ENCODE peak calls at places on chromosome 17, in five cellular contexts. Y is foreskin fibroblast, X is transverse colon, V is HL-60, M is AG04450. J is an unnamed sample.

GRCh38 chr17:58822148-58823050 is 66.7 kb downstream of the PPM1E start:
- DNase-seq in Y (no peak), M (no peak), X (no peak), V (no peak), J (no peak)

GRCh38 chr17:51947160-51947559 is 211.4 kb downstream of the CA10 start:
- DNase-seq in M (no peak), V (no peak), Y (no peak), X (peak; percentile 14), J (no peak)

GRCh38 chr17:83194189-83194565 is 114.8 kb downstream of the METRNL start:
- DNase-seq in M (no peak), Y (no peak), V (no peak), X (peak; percentile 7), J (peak; percentile 2)

GRCh38 chr17:56890390-56890789 is 23.5 kb downstream of the TRIM25 start:
- DNase-seq in X (no peak), Y (no peak), V (no peak), M (no peak), J (no peak)

GRCh38 chr17:30021708-30022317 is 80.4 kb downstream of the EFCAB5 start:
- DNase-seq in Y (peak; percentile 24), X (no peak), V (peak; percentile 51), M (peak; percentile 13), J (peak; percentile 19)

GRCh38 chr17:71902931-71903506 is 217.8 kb upstream of the SOX9 start:
- DNase-seq in V (no peak), M (no peak), Y (no peak), X (no peak), J (no peak)

GRCh38 chr17:34464812-34465211 is 101.8 kb upstream of the CCL1 start:
- DNase-seq in V (no peak), M (no peak), Y (no peak), X (no peak), J (no peak)

GRCh38 chr17:76569607-76570279 is 15.9 kb downstream of the ST6GALNAC2 start:
- DNase-seq in Y (no peak), V (no peak), M (no peak), X (no peak), J (peak; percentile 97)

GRCh38 chr17:20170085-20170484 is 160.9 kb downstream of the SPECC1 start:
- DNase-seq in Y (no peak), X (no peak), V (no peak), M (no peak), J (no peak)

GRCh38 chr17:32998893-32999240 is 7.2 kb downstream of the SPACA3 start:
- DNase-seq in M (no peak), X (no peak), V (no peak), Y (peak; percentile 69), J (no peak)

GRCh38 chr17:41728056-41728455 is 6.4 kb downstream of the HAP1 start:
- DNase-seq in Y (no peak), X (no peak), M (no peak), V (no peak), J (no peak)

GRCh38 chr17:20775331-20775730 is 195.8 kb downstream of the CDRT15L2 start:
- DNase-seq in Y (no peak), V (no peak), M (no peak), X (no peak), J (no peak)

GRCh38 chr17:39704821-39705551 is 5.1 kb downstream of the ERBB2 start:
- DNase-seq in M (no peak), X (no peak), Y (no peak), V (no peak), J (peak; percentile 35)

GRCh38 chr17:40017422-40018080 is 2.3 kb downstream of the CSF3 start:
- DNase-seq in V (no peak), X (no peak), M (no peak), Y (no peak), J (no peak)

GRCh38 chr17:27276653-27277156 is 17.2 kb upstream of the WSB1 start:
- DNase-seq in X (no peak), M (peak; percentile 48), V (no peak), Y (no peak), J (no peak)

GRCh38 chr17:36036240-36036639 is 18.5 kb upstream of the CCL23 start:
- DNase-seq in Y (no peak), X (no peak), V (peak; percentile 81), M (no peak), J (no peak)

GRCh38 chr17:67322039-67322787 is 44.2 kb downstream of the PSMD12 start:
- DNase-seq in Y (no peak), V (no peak), M (no peak), X (no peak), J (no peak)

GRCh38 chr17:11363575-11363974 is 122.6 kb downstream of the SHISA6 start:
- DNase-seq in M (no peak), X (no peak), V (no peak), Y (no peak), J (no peak)

GRCh38 chr17:82237083-82237745 is 8.4 kb downstream of the SLC16A3 start:
- DNase-seq in Y (no peak), X (no peak), M (no peak), V (peak; percentile 75), J (peak; percentile 81)

GRCh38 chr17:65292430-65292829 is 155.3 kb downstream of the RGS9 start:
- DNase-seq in X (no peak), Y (no peak), V (no peak), M (no peak), J (no peak)

GRCh38 chr17:37041931-37042330 is 93.2 kb downstream of the AATF start:
- DNase-seq in M (no peak), X (no peak), Y (no peak), V (no peak), J (no peak)

GRCh38 chr17:37047631-37048104 is 98.9 kb downstream of the AATF start:
- DNase-seq in M (peak; percentile 57), Y (peak; percentile 74), X (peak; percentile 75), V (peak; percentile 76), J (peak; percentile 81)

GRCh38 chr17:37043201-37043600 is 94.4 kb downstream of the AATF start:
- DNase-seq in M (no peak), X (no peak), Y (no peak), V (no peak), J (no peak)

GRCh38 chr17:37048806-37049205 is 100.1 kb downstream of the AATF start:
- DNase-seq in Y (no peak), M (no peak), X (no peak), V (no peak), J (no peak)

GRCh38 chr17:37045271-37045946 is 96.7 kb downstream of the AATF start:
- DNase-seq in X (no peak), V (peak; percentile 37), Y (no peak), M (no peak), J (no peak)
- H3K4me3 ChIP-seq in X (no peak overlapping the region), V (no peak overlapping the region), Y (no peak overlapping the region), M (no peak overlapping the region), J (no peak overlapping the region)

DNA sequence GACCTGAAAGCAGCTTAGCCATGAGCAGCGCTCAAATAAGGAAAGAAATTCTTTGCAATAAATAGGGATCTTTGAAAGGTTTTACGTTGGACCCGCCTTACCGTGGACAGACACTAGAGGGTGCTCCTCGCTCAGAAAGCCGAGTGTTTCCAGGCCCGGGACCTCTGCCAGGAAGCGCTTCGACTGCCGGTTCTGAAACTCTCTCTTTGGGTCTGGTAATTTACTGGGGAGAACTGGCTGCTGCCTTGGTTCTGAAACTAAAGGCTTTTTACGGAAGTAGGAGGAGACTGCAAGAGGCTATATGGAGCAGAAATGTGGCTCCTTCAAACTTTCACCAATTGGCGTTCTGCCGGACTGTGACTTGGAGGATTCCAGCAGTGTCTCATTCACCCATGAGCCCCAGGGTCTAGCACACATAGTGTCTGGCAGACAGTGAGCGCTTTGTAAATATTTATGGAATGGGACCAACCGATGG is 45.6 kb upstream of the HOXB9 start:
- DNase-seq in V (peak; percentile 33), Y (peak; percentile 53), X (peak; percentile 87), M (peak; percentile 32), J (peak; percentile 86)
- H3K4me3 ChIP-seq in V (peak overlapping the region; percentile 15), Y (peak overlapping the region; percentile 44), X (no peak overlapping the region), M (peak overlapping the region; percentile 58), J (no peak overlapping the region)

DNA sequence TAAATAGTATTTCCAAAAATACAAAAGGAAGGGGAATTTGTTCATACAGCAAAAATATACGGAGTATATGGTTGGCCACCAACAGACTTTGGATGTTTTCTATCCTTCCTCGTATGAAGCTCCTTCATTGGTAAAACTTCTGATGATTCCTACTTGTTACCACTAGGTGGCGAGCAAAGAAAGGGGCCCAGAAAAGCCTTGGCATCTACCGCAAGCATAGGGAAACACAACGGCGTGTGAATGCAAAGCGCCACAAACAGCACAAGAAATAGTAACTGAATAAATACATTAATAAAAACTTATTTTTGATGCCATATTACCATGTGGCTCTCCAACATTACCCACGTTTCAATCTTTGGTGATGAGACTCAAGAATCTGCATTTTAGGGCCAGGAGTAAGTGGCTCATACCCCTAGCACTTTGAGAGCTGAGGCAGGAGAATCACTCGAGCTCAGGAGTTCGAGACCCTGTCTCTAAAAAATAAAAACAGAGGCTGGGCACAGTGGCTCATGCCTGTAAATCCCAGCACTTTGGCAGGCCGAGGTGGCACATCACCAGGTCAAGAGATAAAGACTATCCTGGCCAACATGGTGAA is 34.5 kb downstream of the YWHAE start:
- DNase-seq in Y (peak; percentile 68), V (peak; percentile 59), M (peak; percentile 72), X (peak; percentile 63), J (peak; percentile 57)
- H3K4me3 ChIP-seq in Y (no peak overlapping the region), V (no peak overlapping the region), M (no peak overlapping the region), X (no peak overlapping the region), J (no peak overlapping the region)

GRCh38 chr17:7240375-7240774 is 1.1 kb upstream of the PHF23 start:
- DNase-seq in M (no peak), V (peak; percentile 28), X (no peak), Y (no peak), J (no peak)
- H3K4me3 ChIP-seq in M (peak overlapping the region; percentile 97), V (peak overlapping the region; percentile 71), X (no peak overlapping the region), Y (peak overlapping the region; percentile 90), J (no peak overlapping the region)